ENCODE peak calls at places on chromosome 20, in ten cellular contexts. D is pancreas; I is lower lobe of right lung; V is fibroblast of lung; Z is effector memory CD4-positive, alpha-beta T cell; P is PC-9; H is hepatocyte; G is lung; L is CD8-positive, alpha-beta T cell; B is thoracic aorta. Y is an unnamed sample. For H3K36me3 and H3K4me1, the result is how much of the 10 kb centered on the place peaks cover.

GRCh38 chr20:11041396-11041795 is 367.6 kb upstream of the JAG1 start:
- DNase-seq in B (no peak), P (no peak), D (no peak), I (no peak), Z (no peak), H (no peak), G (no peak), L (no peak), V (no peak), Y (no peak)

GRCh38 chr20:32035398-32035852 is 16.6 kb upstream of the HCK start:
- DNase-seq in D (no peak), L (no peak), Z (no peak), P (no peak), V (no peak), H (no peak), B (no peak), I (no peak), G (no peak), Y (no peak)

GRCh38 chr20:51388227-51388626 is 154.3 kb downstream of the NFATC2 start:
- DNase-seq in D (no peak), V (no peak), B (no peak), G (no peak), Z (no peak), H (no peak), P (no peak), L (no peak), I (no peak), Y (no peak)

GRCh38 chr20:58002901-58003300 is 225.6 kb downstream of the ANKRD60 start:
- DNase-seq in G (no peak), V (no peak), L (no peak), H (no peak), B (no peak), I (no peak), Z (no peak), D (no peak), P (no peak), Y (no peak)

GRCh38 chr20:17688965-17689364 is 6.9 kb upstream of the RRBP1 start:
- DNase-seq in L (no peak), P (no peak), D (no peak), G (no peak), H (no peak), I (no peak), B (no peak), V (peak), Z (no peak), Y (no peak)

GRCh38 chr20:11080010-11080409 is 406.2 kb upstream of the JAG1 start:
- DNase-seq in D (no peak), B (no peak), H (no peak), L (no peak), G (no peak), P (no peak), V (no peak), Z (no peak), I (no peak), Y (no peak)

GRCh38 chr20:45863543-45864470 is 6.4 kb downstream of the ZSWIM3 start:
- DNase-seq in G (no peak), P (no peak), V (no peak), L (no peak), Z (no peak), H (peak), D (no peak), B (no peak), I (no peak), Y (no peak)

GRCh38 chr20:8271727-8272126 is 139.7 kb downstream of the PLCB1 start:
- DNase-seq in Z (no peak), B (no peak), V (no peak), G (no peak), I (no peak), D (no peak), H (no peak), P (no peak), L (no peak), Y (no peak)

GRCh38 chr20:31918471-31919105 is 33.3 kb downstream of the PDRG1 start:
- DNase-seq in V (no peak), D (no peak), Z (no peak), G (no peak), I (no peak), L (no peak), P (no peak), B (no peak), H (peak), Y (no peak)

GRCh38 chr20:63740501-63741353 is 1.2 kb downstream of the SLC2A4RG start:
- DNase-seq in V (peak), Z (no peak), B (peak), D (peak), I (peak), G (peak), P (peak), L (no peak), H (peak), Y (no peak)

GRCh38 chr20:5827861-5828260 is 77.7 kb downstream of the SHLD1 start:
- DNase-seq in Z (no peak), D (no peak), G (no peak), B (no peak), H (no peak), L (no peak), I (no peak), P (no peak), V (no peak), Y (no peak)

GRCh38 chr20:31707994-31708744 is 14.5 kb downstream of the BCL2L1 start:
- DNase-seq in L (no peak), H (peak), I (peak), Z (no peak), P (peak), G (no peak), B (no peak), D (peak), V (no peak), Y (no peak)

GRCh38 chr20:57718490-57719009 is 8.7 kb upstream of the PMEPA1 start:
- DNase-seq in H (peak), L (peak), I (peak), Z (peak), G (peak), P (peak), V (peak), B (peak), D (peak), Y (peak)

GRCh38 chr20:53884859-53885654 is 185.3 kb downstream of the BCAS1 start:
- DNase-seq in L (no peak), B (no peak), H (no peak), Z (no peak), I (no peak), V (no peak), G (no peak), D (no peak), P (no peak), Y (no peak)

GRCh38 chr20:57618091-57618765 is 2.0 kb downstream of the ZBP1 start:
- DNase-seq in B (no peak), D (no peak), L (no peak), Z (no peak), P (peak), V (no peak), I (peak), H (peak), G (peak), Y (no peak)

GRCh38 chr20:11922561-11922960 is 4.9 kb downstream of the BTBD3 start:
- DNase-seq in L (no peak), V (no peak), Z (no peak), D (no peak), G (no peak), B (no peak), H (no peak), P (no peak), I (no peak), Y (no peak)

GRCh38 chr20:5705827-5706226 is 44.4 kb upstream of the SHLD1 start:
- DNase-seq in L (no peak), B (no peak), D (no peak), P (no peak), I (no peak), Z (no peak), V (no peak), G (no peak), H (no peak), Y (no peak)

GRCh38 chr20:49624317-49624716 is 56.4 kb upstream of the PTGIS start:
- DNase-seq in P (no peak), I (no peak), L (no peak), B (no peak), G (no peak), D (no peak), V (no peak), Z (no peak), H (no peak), Y (no peak)

GRCh38 chr20:57830515-57830895 is 120.7 kb upstream of the PMEPA1 start:
- DNase-seq in L (no peak), V (no peak), Z (no peak), D (no peak), H (no peak), P (no peak), I (no peak), B (no peak), G (no peak), Y (no peak)

DNA sequence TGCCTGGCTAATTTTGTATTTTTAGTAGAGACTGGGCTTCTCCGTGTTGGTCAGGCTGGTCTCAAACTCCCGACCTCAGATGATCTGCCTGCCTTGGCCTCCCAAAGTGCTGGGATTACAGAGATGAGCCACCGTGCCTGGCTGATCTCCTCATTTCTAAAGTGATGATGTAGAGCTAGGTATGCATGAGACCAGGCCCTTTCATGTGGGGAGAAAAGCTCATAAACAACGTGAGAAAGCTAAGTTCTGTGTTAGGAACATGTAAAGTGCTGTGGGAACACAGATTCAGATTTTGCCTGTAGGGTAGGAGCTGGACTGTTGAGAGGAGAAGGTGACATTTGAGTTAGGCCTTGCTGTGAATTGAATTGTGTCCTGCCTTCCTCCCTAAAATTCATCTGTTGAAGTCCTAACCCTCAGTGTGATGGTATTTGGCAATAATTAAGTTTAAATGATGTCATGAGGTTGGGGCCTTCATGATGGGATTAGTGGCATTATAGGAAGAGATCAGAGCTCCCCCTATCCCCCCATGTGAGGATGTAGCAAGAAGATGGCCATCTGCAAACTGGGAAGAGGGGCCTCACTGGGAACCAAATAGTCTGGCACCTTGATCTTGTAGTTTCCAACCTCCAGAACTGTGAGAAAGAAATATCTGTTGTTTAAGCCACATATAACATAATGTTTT is 49.2 kb downstream of the SCAND1 start:
- DNase-seq in P (no peak), Z (no peak), G (no peak), H (no peak), V (no peak), L (no peak), B (no peak), D (no peak), I (no peak), Y (no peak)
- H3K36me3 ChIP-seq in P (under half), Z (under half), G (under half), H (under half), V (under half), L (under half), B (under half), D (under half), I (under half), Y (under half)

GRCh38 chr20:44603327-44603726 is 20.9 kb downstream of the PKIG start:
- DNase-seq in L (no peak), H (no peak), D (no peak), I (no peak), B (no peak), Z (no peak), V (no peak), G (no peak), P (no peak), Y (no peak)
- H3K4me1 ChIP-seq in L (under half), H (under half), D (under half), I (half or more), B (under half), Z (under half), V (under half), G (under half), P (under half), Y (under half)

GRCh38 chr20:29079769-29080690 is 2177.4 kb upstream of the DEFB115 start:
- DNase-seq in B (no peak), H (no peak), L (peak), D (peak), V (peak), I (no peak), G (no peak), Z (no peak), P (peak), Y (no peak)

GRCh38 chr20:29086938-29087337 is 2170.5 kb upstream of the DEFB115 start:
- DNase-seq in V (no peak), B (no peak), P (no peak), H (no peak), I (no peak), Z (no peak), L (no peak), G (no peak), D (no peak), Y (no peak)

GRCh38 chr20:29085625-29086024 is 2171.8 kb upstream of the DEFB115 start:
- DNase-seq in P (no peak), I (no peak), B (no peak), V (no peak), Z (no peak), H (no peak), G (no peak), D (no peak), L (no peak), Y (no peak)
- H3K27ac ChIP-seq in P (no peak), I (no peak), B (no peak), V (no peak), Z (no peak), H (no peak), G (no peak), D (no peak), L (no peak), Y (no peak)

GRCh38 chr20:62001178-62001715 is 64.4 kb downstream of the TAF4 start:
- DNase-seq in I (no peak), H (no peak), Z (no peak), B (no peak), G (no peak), L (no peak), V (no peak), P (no peak), D (no peak), Y (no peak)
- H3K36me3 ChIP-seq in I (half or more), H (under half), Z (half or more), B (half or more), G (half or more), L (under half), V (under half), P (under half), D (under half), Y (under half)

GRCh38 chr20:21550587-21550986 is 36.7 kb upstream of the NKX2-2 start:
- DNase-seq in G (no peak), V (no peak), H (no peak), P (no peak), D (no peak), Z (no peak), B (no peak), I (no peak), L (no peak), Y (no peak)
- H3K4me1 ChIP-seq in G (under half), V (under half), H (under half), P (under half), D (under half), Z (under half), B (under half), I (under half), L (under half), Y (under half)

DNA sequence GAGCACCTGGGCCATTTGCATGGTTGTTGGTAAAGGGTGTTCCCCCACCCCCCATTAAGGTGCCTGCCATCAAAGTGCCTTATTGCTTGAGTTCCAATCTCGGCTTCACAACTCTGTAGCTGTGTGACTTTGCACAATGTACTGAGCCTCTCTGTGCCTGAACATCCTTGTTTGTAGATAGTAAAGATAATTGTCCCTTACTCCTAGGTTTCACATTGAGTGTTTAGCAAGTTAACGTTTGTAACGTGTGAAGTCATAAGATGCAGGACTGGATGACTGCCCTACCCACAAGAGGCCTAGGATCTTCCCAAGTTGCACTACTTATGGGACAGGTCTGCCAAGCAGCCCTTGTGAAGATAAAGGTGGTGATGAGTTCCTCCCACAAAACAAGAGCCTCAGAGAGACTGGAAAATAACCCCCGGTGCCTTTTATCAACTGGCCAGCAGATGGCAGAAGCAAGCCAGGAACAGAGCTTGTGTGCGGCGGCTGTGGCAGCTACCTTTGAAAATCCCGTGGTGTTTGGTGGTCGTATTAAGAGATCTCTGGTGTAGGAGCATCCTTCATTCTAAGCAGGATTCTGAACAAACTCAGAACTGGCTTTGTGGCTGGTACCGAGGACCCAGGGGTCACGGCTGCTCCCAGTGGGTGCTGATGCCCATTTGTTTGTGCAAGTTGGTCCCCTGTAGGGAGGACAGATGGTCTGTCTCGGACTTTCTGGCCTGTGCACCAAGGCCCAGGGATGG is 99.1 kb downstream of the CDH26 start:
- DNase-seq in G (peak), H (peak), I (peak), B (no peak), V (peak), D (no peak), P (peak), Z (peak), L (peak), Y (peak)
- H3K27ac ChIP-seq in G (no peak), H (no peak), I (peak), B (no peak), V (no peak), D (no peak), P (no peak), Z (no peak), L (no peak), Y (no peak)

GRCh38 chr20:41415191-41415590 is 48.6 kb upstream of the EMILIN3 start:
- DNase-seq in P (no peak), V (no peak), I (no peak), B (no peak), D (no peak), G (no peak), Z (no peak), L (no peak), H (no peak), Y (no peak)
- H3K36me3 ChIP-seq in P (under half), V (under half), I (half or more), B (under half), D (under half), G (under half), Z (half or more), L (half or more), H (under half), Y (under half)

GRCh38 chr20:3141757-3142156 is 17.9 kb downstream of the FASTKD5 start:
- DNase-seq in G (no peak), I (no peak), H (no peak), L (no peak), B (no peak), P (no peak), D (no peak), Z (no peak), V (no peak), Y (no peak)
- H3K4me1 ChIP-seq in G (under half), I (under half), H (under half), L (under half), B (under half), P (under half), D (under half), Z (under half), V (under half), Y (under half)

GRCh38 chr20:41279546-41280225 is 37.8 kb downstream of the ZHX3 start:
- DNase-seq in G (no peak), I (no peak), D (no peak), H (no peak), Z (no peak), P (no peak), V (no peak), B (no peak), L (no peak), Y (no peak)
- H3K27ac ChIP-seq in G (no peak), I (peak), D (no peak), H (no peak), Z (no peak), P (no peak), V (peak), B (no peak), L (no peak), Y (no peak)

Y was measured in iPS DF 6.9.